ENCODE peak calls at places on chromosomes 1 and 21, in six cellular contexts. X is upper lobe of right lung; K is HEK293T; Y is GM04503; W is activated CD4-positive, alpha-beta memory T cell treated with anti-CD3 and anti-CD28 coated beads for 36 hours; F is ureter. N is an unnamed sample.

GRCh38 chr1:183450086-183450485 is 22.2 kb upstream of the SMG7 start:
- DNase-seq in X (no peak), K (no peak), Y (no peak), W (no peak), F (no peak), N (no peak)

GRCh38 chr1:171286032-171286705 is 27.8 kb upstream of the FMO4 start:
- DNase-seq in X (no peak), K (no peak), Y (no peak), W (no peak), F (no peak), N (peak; percentile 9)

GRCh38 chr1:20403423-20404145 is 82.4 kb downstream of the CAMK2N1 start:
- DNase-seq in X (no peak), K (no peak), Y (no peak), W (no peak), F (no peak), N (no peak)

GRCh38 chr1:167654975-167655575 is 25.0 kb downstream of the RCSD1 start:
- DNase-seq in X (no peak), K (no peak), Y (no peak), W (no peak), F (no peak), N (no peak)

GRCh38 chr1:188433428-188433827 is 1604.7 kb downstream of the PLA2G4A start:
- DNase-seq in X (no peak), K (no peak), Y (no peak), W (no peak), F (no peak), N (peak; percentile 53)

GRCh38 chr1:212457740-212458338 is 25.1 kb downstream of the NENF start:
- DNase-seq in X (no peak), K (peak; percentile 69), Y (no peak), W (peak; percentile 79), F (no peak), N (no peak)

GRCh38 chr21:30439975-30440374 is at the start of gene KRTAP15-1:
- DNase-seq in X (no peak), K (no peak), Y (no peak), W (no peak), F (no peak), N (no peak)

GRCh38 chr1:57620589-57620988 is 196.7 kb upstream of the DAB1 start:
- DNase-seq in X (no peak), K (no peak), Y (no peak), W (no peak), F (no peak), N (no peak)

GRCh38 chr1:153527023-153527724 is 8.6 kb downstream of the S100A6 start:
- DNase-seq in X (peak; percentile 22), K (no peak), Y (no peak), W (no peak), F (no peak), N (no peak)

GRCh38 chr1:84370831-84371394 is 27.4 kb upstream of the DNASE2B start:
- DNase-seq in X (no peak), K (no peak), Y (no peak), W (no peak), F (no peak), N (no peak)

N was measured in NCI-H226.